ENCODE peak calls at places on chromosomes 2 and 18, in nine cellular contexts. E is activated CD8-positive, alpha-beta T cell treated with anti-CD3 and anti-CD28 coated beads, Interleukin-2, amount 10 ng/mL, durations not matched to agents 7 days and 5 days; B is right lobe of liver; M is left colon; T is pancreas; L is naive thymus-derived CD8-positive, alpha-beta T cell; A is stimulated activated naive CD8-positive, alpha-beta T cell treated with anti-CD3 and anti-CD28 coated beads, Interleukin-15, amount 100 ng/mL, for 72 hours; D is left cardiac atrium; K is T-cell. C is an unnamed sample.

GRCh38 chr2:235396071-235396846 is 97.6 kb upstream of the AGAP1 start:
- ATAC-seq in E (no peak), B (no peak), M (no peak), T (no peak), L (no peak), A (no peak), D (no peak), K (no peak), C (no peak)

GRCh38 chr2:39154944-39155343 is 34.1 kb upstream of the SOS1 start:
- ATAC-seq in E (no peak), B (no peak), M (no peak), T (no peak), L (no peak), A (no peak), D (no peak), K (no peak), C (no peak)

GRCh38 chr18:4256786-4257417 is 198.2 kb downstream of the DLGAP1 start:
- ATAC-seq in E (no peak), B (no peak), M (no peak), T (no peak), L (no peak), A (no peak), D (no peak), K (no peak), C (no peak)

GRCh38 chr2:40579247-40579646 is 127.4 kb upstream of the SLC8A1 start:
- ATAC-seq in E (no peak), B (no peak), M (no peak), T (no peak), L (no peak), A (no peak), D (no peak), K (no peak), C (no peak)

GRCh38 chr2:229231885-229232284 is 39.2 kb downstream of the PID1 start:
- ATAC-seq in E (no peak), B (no peak), M (no peak), T (no peak), L (no peak), A (no peak), D (no peak), K (no peak), C (peak; percentile 60)

GRCh38 chr18:66167829-66168463 is 417.1 kb downstream of the CDH7 start:
- ATAC-seq in E (no peak), B (no peak), M (no peak), T (no peak), L (peak; percentile 22), A (peak; percentile 35), D (no peak), K (no peak), C (no peak)

GRCh38 chr2:135985826-135986393 is 484 bp upstream of the DARS1 start:
- ATAC-seq in E (peak; percentile 69), B (peak; percentile 65), M (no peak), T (peak; percentile 40), L (peak; percentile 76), A (peak; percentile 76), D (peak; percentile 59), K (peak; percentile 63), C (peak; percentile 57)

GRCh38 chr2:241813080-241813805 is 4.2 kb downstream of the NEU4 start:
- ATAC-seq in E (peak; percentile 41), B (no peak), M (peak; percentile 8), T (no peak), L (no peak), A (no peak), D (no peak), K (peak; percentile 23), C (no peak)

GRCh38 chr2:241432824-241433448 is 75.4 kb downstream of the STK25 start:
- ATAC-seq in E (no peak), B (no peak), M (peak; percentile 41), T (peak; percentile 36), L (no peak), A (no peak), D (no peak), K (no peak), C (no peak)

GRCh38 chr2:102268529-102269524 is 42.5 kb upstream of the IL1RL1 start:
- ATAC-seq in E (no peak), B (no peak), M (no peak), T (no peak), L (no peak), A (no peak), D (no peak), K (no peak), C (no peak)

GRCh38 chr2:122391726-122392125 is 636.3 kb downstream of the TSN start:
- ATAC-seq in E (no peak), B (no peak), M (no peak), T (no peak), L (no peak), A (no peak), D (no peak), K (no peak), C (no peak)

GRCh38 chr2:9095690-9096089 is 92.2 kb upstream of the MBOAT2 start:
- ATAC-seq in E (no peak), B (peak; percentile 71), M (peak; percentile 92), T (peak; percentile 48), L (no peak), A (peak; percentile 24), D (peak; percentile 76), K (no peak), C (peak; percentile 68)

GRCh38 chr2:144983107-144983506 is 463.2 kb upstream of the ZEB2 start:
- ATAC-seq in E (no peak), B (no peak), M (no peak), T (no peak), L (no peak), A (no peak), D (no peak), K (no peak), C (no peak)

GRCh38 chr2:237149425-237149824 is 63.7 kb downstream of the COPS8 start:
- ATAC-seq in E (peak; percentile 36), B (no peak), M (no peak), T (no peak), L (no peak), A (peak; percentile 86), D (peak; percentile 55), K (no peak), C (no peak)

GRCh38 chr2:190959911-190960788 is 53.8 kb downstream of the STAT1 start:
- ATAC-seq in E (no peak), B (no peak), M (no peak), T (no peak), L (no peak), A (peak; percentile 26), D (no peak), K (no peak), C (no peak)

GRCh38 chr18:8706981-8707940 is 1.9 kb downstream of the MTCL1 start:
- ATAC-seq in E (no peak), B (no peak), M (no peak), T (peak; percentile 44), L (no peak), A (no peak), D (no peak), K (no peak), C (peak; percentile 7)

GRCh38 chr2:102143450-102143985 is 972 bp downstream of the IL1R1 start:
- ATAC-seq in E (no peak), B (peak; percentile 38), M (no peak), T (peak; percentile 40), L (no peak), A (no peak), D (peak; percentile 30), K (no peak), C (no peak)

GRCh38 chr18:43710135-43710534 is 432.8 kb upstream of the SYT4 start:
- ATAC-seq in E (no peak), B (no peak), M (no peak), T (no peak), L (no peak), A (no peak), D (no peak), K (no peak), C (no peak)

GRCh38 chr2:224111576-224111975 is 72.5 kb upstream of the SERPINE2 start:
- ATAC-seq in E (no peak), B (no peak), M (no peak), T (no peak), L (no peak), A (no peak), D (peak; percentile 88), K (no peak), C (no peak)

GRCh38 chr2:101223814-101224231 is 28.9 kb upstream of the CNOT11 start:
- ATAC-seq in E (peak; percentile 95), B (peak; percentile 17), M (peak; percentile 24), T (peak; percentile 21), L (peak; percentile 99), A (peak; percentile 99), D (peak; percentile 22), K (peak; percentile 97), C (no peak)

GRCh38 chr2:217151509-217152206 is 291.8 kb upstream of the TNP1 start:
- ATAC-seq in E (no peak), B (no peak), M (no peak), T (no peak), L (no peak), A (no peak), D (peak; percentile 25), K (no peak), C (no peak)

GRCh38 chr2:241545113-241545512 is 13.4 kb upstream of the BOK start:
- ATAC-seq in E (no peak), B (no peak), M (no peak), T (no peak), L (no peak), A (no peak), D (no peak), K (no peak), C (no peak)

GRCh38 chr2:65397122-65397521 is 35.3 kb downstream of the SPRED2 start:
- ATAC-seq in E (peak; percentile 75), B (no peak), M (peak; percentile 23), T (peak; percentile 15), L (no peak), A (peak; percentile 97), D (peak; percentile 41), K (no peak), C (no peak)

GRCh38 chr2:100744184-100744583 is 75.8 kb upstream of the NPAS2 start:
- ATAC-seq in E (no peak), B (no peak), M (no peak), T (no peak), L (no peak), A (no peak), D (no peak), K (no peak), C (no peak)

GRCh38 chr2:160869411-160869810 is 290.8 kb upstream of the TANK start:
- ATAC-seq in E (no peak), B (no peak), M (no peak), T (peak; percentile 45), L (no peak), A (no peak), D (peak; percentile 82), K (no peak), C (peak; percentile 75)

GRCh38 chr2:75432761-75433361 is 127.9 kb downstream of the EVA1A start:
- ATAC-seq in E (no peak), B (no peak), M (no peak), T (no peak), L (no peak), A (no peak), D (no peak), K (no peak), C (no peak)

C was measured in gastroesophageal sphincter.